ENCODE peak calls at places on chromosomes 12 and 14, in eight cellular contexts. R is lung; K is ascending aorta; D is tibial artery; N is thyroid gland; Y is effector memory CD4-positive, alpha-beta T cell; G is A549; W is cardiac muscle cell. A is an unnamed sample.

GRCh38 chr14:52227559-52228222 is 39.8 kb upstream of the PTGDR start:
- DNase-seq in R (no peak), K (no peak), D (no peak), N (no peak), Y (no peak), G (no peak), W (no peak), A (no peak)

GRCh38 chr12:106291342-106291741 is 11.2 kb upstream of the TCP11L2 start:
- DNase-seq in R (no peak), K (no peak), D (no peak), N (no peak), Y (no peak), G (no peak), W (no peak), A (no peak)

GRCh38 chr14:74647834-74648361 is 35.9 kb upstream of the LTBP2 start:
- DNase-seq in R (no peak), K (no peak), D (peak; percentile 68), N (peak; percentile 59), Y (no peak), G (no peak), W (no peak), A (no peak)

GRCh38 chr12:58032156-58032555 is 90.8 kb downstream of the ATP23 start:
- DNase-seq in R (no peak), K (no peak), D (no peak), N (no peak), Y (no peak), G (no peak), W (no peak), A (no peak)

GRCh38 chr12:68454855-68455254 is 122.7 kb upstream of the MDM1 start:
- DNase-seq in R (no peak), K (no peak), D (no peak), N (no peak), Y (no peak), G (no peak), W (no peak), A (no peak)

GRCh38 chr14:104291123-104292000 is 153.0 kb downstream of the KIF26A start:
- DNase-seq in R (no peak), K (no peak), D (peak; percentile 57), N (no peak), Y (no peak), G (no peak), W (peak; percentile 81), A (no peak)

GRCh38 chr14:71266994-71267636 is 359.9 kb downstream of the PCNX1 start:
- DNase-seq in R (no peak), K (no peak), D (no peak), N (no peak), Y (no peak), G (no peak), W (no peak), A (no peak)

GRCh38 chr14:68377459-68377858 is 415.4 kb downstream of the ZFP36L1 start:
- DNase-seq in R (peak; percentile 45), K (peak; percentile 82), D (peak; percentile 76), N (no peak), Y (no peak), G (peak; percentile 38), W (no peak), A (no peak)

GRCh38 chr12:129067482-129067881 is 214.2 kb downstream of the GLT1D1 start:
- DNase-seq in R (no peak), K (no peak), D (no peak), N (no peak), Y (no peak), G (no peak), W (peak; percentile 12), A (no peak)

GRCh38 chr14:95157987-95158712 is 821 bp upstream of the DICER1 start:
- DNase-seq in R (no peak), K (no peak), D (no peak), N (no peak), Y (no peak), G (peak; percentile 38), W (no peak), A (peak; percentile 2)

GRCh38 chr12:130669797-130670196 is 46.3 kb downstream of the RIMBP2 start:
- DNase-seq in R (no peak), K (no peak), D (no peak), N (no peak), Y (no peak), G (no peak), W (no peak), A (no peak)
- H3K9me3 ChIP-seq in R (peaks cover 14% of the 10 kb centered on the region), K (no peaks in the 10 kb centered on the region), D (no peaks in the 10 kb centered on the region), N (no peaks in the 10 kb centered on the region), Y (no peaks in the 10 kb centered on the region), G (peaks cover 8% of the 10 kb centered on the region), W (no peaks in the 10 kb centered on the region), A (no peaks in the 10 kb centered on the region)

GRCh38 chr14:99231181-99231849 is 40.7 kb downstream of the BCL11B start:
- DNase-seq in R (no peak), K (no peak), D (peak; percentile 57), N (peak; percentile 72), Y (no peak), G (no peak), W (no peak), A (peak; percentile 27)
- H3K9me3 ChIP-seq in R (peaks cover 18% of the 10 kb centered on the region), K (peaks cover 5% of the 10 kb centered on the region), D (no peaks in the 10 kb centered on the region), N (no peaks in the 10 kb centered on the region), Y (no peaks in the 10 kb centered on the region), G (peaks cover 29% of the 10 kb centered on the region), W (no peaks in the 10 kb centered on the region), A (no peaks in the 10 kb centered on the region)

DNA sequence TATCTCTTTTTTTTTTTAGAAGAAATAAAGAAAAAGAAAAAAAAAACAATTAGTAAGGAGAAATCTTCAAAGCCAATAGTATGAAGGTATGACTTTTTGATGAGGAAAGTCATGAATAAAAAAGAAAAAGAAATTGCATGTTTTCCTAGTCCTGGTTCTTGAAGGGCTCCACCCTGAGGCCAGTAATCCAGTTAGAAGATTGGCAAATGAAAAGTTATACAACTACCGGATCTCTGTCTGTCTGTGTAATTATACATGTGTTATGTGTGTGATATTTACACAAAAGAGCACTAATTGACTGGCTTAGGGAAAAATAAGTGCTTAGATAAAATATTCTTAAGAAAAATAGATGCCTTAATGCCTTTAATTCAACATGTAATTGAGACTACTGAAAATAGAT is 28.4 kb downstream of the SDR9C7 start:
- DNase-seq in R (no peak), K (no peak), D (no peak), N (no peak), Y (no peak), G (no peak), W (no peak), A (no peak)
- H3K9me3 ChIP-seq in R (peaks cover 29% of the 10 kb centered on the region), K (peaks cover 6% of the 10 kb centered on the region), D (no peaks in the 10 kb centered on the region), N (no peaks in the 10 kb centered on the region), Y (peaks cover 4% of the 10 kb centered on the region), G (peaks cover 24% of the 10 kb centered on the region), W (no peaks in the 10 kb centered on the region), A (peaks cover 8% of the 10 kb centered on the region)

DNA sequence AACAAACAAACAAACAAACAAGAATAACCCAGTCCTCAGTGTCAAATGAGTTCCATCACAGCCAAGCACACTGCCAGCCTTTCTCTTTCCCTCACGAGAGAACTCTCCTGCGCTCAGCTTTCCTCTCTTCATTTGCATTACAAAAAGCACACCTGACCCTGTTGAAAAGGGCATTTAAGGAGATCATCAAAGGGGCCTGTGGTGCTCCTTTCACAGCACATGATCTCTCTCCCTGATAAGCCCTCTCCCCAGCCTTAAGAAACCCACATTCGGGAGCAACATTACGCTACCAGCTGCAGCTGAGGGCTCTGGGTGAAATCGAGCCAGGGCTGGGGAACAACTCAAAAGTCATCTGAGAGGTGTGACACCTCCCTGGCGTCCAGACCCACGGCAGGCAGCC is 165.6 kb upstream of the TMCC3 start:
- DNase-seq in R (no peak), K (no peak), D (no peak), N (no peak), Y (no peak), G (no peak), W (no peak), A (no peak)
- H3K9me3 ChIP-seq in R (peaks cover 3% of the 10 kb centered on the region), K (peaks cover 35% of the 10 kb centered on the region), D (no peaks in the 10 kb centered on the region), N (peaks cover 5% of the 10 kb centered on the region), Y (no peaks in the 10 kb centered on the region), G (peaks cover 42% of the 10 kb centered on the region), W (no peaks in the 10 kb centered on the region), A (peaks cover 8% of the 10 kb centered on the region)